ENCODE peak calls at places on chromosomes 6 and 20, in eight cellular contexts. J is ACHN; D is activated naive CD8-positive, alpha-beta T cell treated with anti-CD3 and anti-CD28 coated beads, Interleukin-2, amount 50 U/mL, for 24 hours; T is NCI-H2081 treated with DMSO at 0.1 percent for 48 hours; O is anterior cingulate cortex; X is kidney epithelial cell; I is hypothalamus; H is foreskin fibroblast. S is an unnamed sample.
A peak's percentile ranks its signal among the peaks of the same experiment; 100 is the strongest.

GRCh38 chr6:128370072-128370471 is 150.3 kb downstream of the PTPRK start:
- DNase-seq in J (no peak), D (no peak), T (no peak), O (no peak), X (no peak), I (no peak), H (peak; percentile 68), S (no peak)

GRCh38 chr6:159871911-159872310 is 18.9 kb upstream of the MAS1 start:
- DNase-seq in J (no peak), D (peak; percentile 36), T (no peak), O (no peak), X (no peak), I (no peak), H (no peak), S (no peak)

GRCh38 chr20:12594410-12595130 is 414.2 kb upstream of the SPTLC3 start:
- DNase-seq in J (peak; percentile 24), D (no peak), T (no peak), O (no peak), X (no peak), I (no peak), H (peak; percentile 1), S (no peak)

GRCh38 chr6:27251672-27252251 is 4.3 kb downstream of the PRSS16 start:
- DNase-seq in J (peak; percentile 87), D (peak; percentile 70), T (peak; percentile 67), O (no peak), X (peak; percentile 39), I (no peak), H (peak; percentile 70), S (peak; percentile 55)

GRCh38 chr20:16556299-16556698 is 16.9 kb downstream of the KIF16B start:
- DNase-seq in J (no peak), D (no peak), T (no peak), O (no peak), X (no peak), I (no peak), H (peak; percentile 82), S (no peak)

GRCh38 chr6:116323863-116324262 is 44.1 kb upstream of the TSPYL1 start:
- DNase-seq in J (no peak), D (no peak), T (no peak), O (no peak), X (no peak), I (no peak), H (no peak), S (no peak)

GRCh38 chr6:41568585-41569384 is 22.6 kb downstream of the FOXP4 start:
- DNase-seq in J (no peak), D (no peak), T (no peak), O (no peak), X (no peak), I (no peak), H (peak; percentile 28), S (no peak)

GRCh38 chr6:136980070-136980469 is 58.0 kb downstream of the SLC35D3 start:
- DNase-seq in J (no peak), D (no peak), T (no peak), O (no peak), X (no peak), I (no peak), H (no peak), S (no peak)

GRCh38 chr6:42084889-42085288 is 34.6 kb downstream of the TAF8 start:
- DNase-seq in J (peak; percentile 28), D (no peak), T (no peak), O (no peak), X (no peak), I (no peak), H (peak; percentile 59), S (no peak)

GRCh38 chr6:26156105-26156849 is 69.0 kb downstream of the HFE start:
- DNase-seq in J (peak; percentile 83), D (peak; percentile 88), T (peak; percentile 75), O (peak; percentile 80), X (no peak), I (peak; percentile 74), H (peak; percentile 97), S (peak; percentile 73)

GRCh38 chr20:49630396-49630951 is 62.5 kb upstream of the PTGIS start:
- DNase-seq in J (no peak), D (no peak), T (no peak), O (no peak), X (no peak), I (no peak), H (no peak), S (no peak)

GRCh38 chr6:70108230-70108629 is 194.7 kb downstream of the COL9A1 start:
- DNase-seq in J (peak; percentile 31), D (no peak), T (no peak), O (no peak), X (no peak), I (no peak), H (peak; percentile 64), S (no peak)

GRCh38 chr20:59643616-59644061 is 39.3 kb downstream of the PHACTR3 start:
- DNase-seq in J (no peak), D (no peak), T (no peak), O (no peak), X (no peak), I (no peak), H (no peak), S (no peak)

GRCh38 chr6:146544783-146545182 is 1.1 kb downstream of the RAB32 start:
- DNase-seq in J (no peak), D (no peak), T (no peak), O (no peak), X (no peak), I (no peak), H (peak; percentile 39), S (no peak)

GRCh38 chr6:106694343-106694742 is 65.0 kb downstream of the QRSL1 start:
- DNase-seq in J (no peak), D (no peak), T (no peak), O (no peak), X (no peak), I (no peak), H (no peak), S (no peak)

GRCh38 chr6:44949595-44950201 is 378.4 kb upstream of the RUNX2 start:
- DNase-seq in J (no peak), D (no peak), T (no peak), O (no peak), X (no peak), I (no peak), H (no peak), S (no peak)

GRCh38 chr6:31202259-31203166 is 32.0 kb upstream of the POU5F1 start:
- DNase-seq in J (no peak), D (peak; percentile 21), T (no peak), O (no peak), X (no peak), I (no peak), H (no peak), S (no peak)

GRCh38 chr20:63101781-63102719 is 95.3 kb upstream of the BHLHE23 start:
- DNase-seq in J (peak; percentile 37), D (peak; percentile 65), T (no peak), O (no peak), X (no peak), I (no peak), H (peak; percentile 61), S (peak; percentile 39)

GRCh38 chr20:51542894-51543788 is 622 bp upstream of the NFATC2 start:
- DNase-seq in J (no peak), D (no peak), T (no peak), O (no peak), X (no peak), I (no peak), H (no peak), S (no peak)

GRCh38 chr6:113719056-113719455 is 138.1 kb upstream of the MARCKS start:
- DNase-seq in J (peak; percentile 5), D (no peak), T (no peak), O (no peak), X (no peak), I (no peak), H (peak; percentile 67), S (no peak)

S was measured in T-helper 17 cell.